ENCODE peak calls at places on chromosomes 13 and 19, in eight cellular contexts. H is mucosa of descending colon; V is GM13977; T is activated T-helper 2 cell treated with anti-CD3 and anti-CD28 coated beads, Interferon-gamma antibody, Interleukin-2, Interleukin-4, amounts not matched to agents 10 μg/mL and 5 μg/mL and 100 μg/mL, durations not matched to agents 14 hours and 24 hours and 36 hours; O is posterior cingulate gyrus; J is thoracic aorta; U is activated CD8-positive, alpha-beta memory T cell treated with anti-CD3 and anti-CD28 coated beads, Interleukin-2, amount 10 ng/mL, durations not matched to agents 7 days and 5 days; S is hypothalamus. A is an unnamed sample.

GRCh38 chr19:2540646-2541454 is 64.9 kb downstream of the GADD45B start:
- DNase-seq in S (no peak), U (no peak), H (peak), T (no peak), V (no peak), J (peak), O (peak), A (peak)

GRCh38 chr13:80341771-80342271 is 895 bp upstream of the SPRY2 start:
- DNase-seq in S (peak), U (no peak), H (peak), T (no peak), O (no peak), V (peak), J (no peak), A (peak)

GRCh38 chr19:16216744-16217670 is 19.3 kb downstream of the AP1M1 start:
- DNase-seq in O (no peak), V (no peak), U (no peak), T (no peak), S (no peak), H (no peak), J (no peak), A (peak)

GRCh38 chr19:47315125-47315821 is 5.6 kb downstream of the C5AR1 start:
- DNase-seq in O (no peak), T (no peak), V (no peak), H (no peak), J (peak), U (no peak), S (no peak), A (peak)

GRCh38 chr13:48232420-48233096 is 448 bp upstream of the ITM2B start:
- DNase-seq in U (no peak), H (no peak), O (no peak), T (no peak), S (no peak), V (no peak), J (no peak), A (no peak)

GRCh38 chr13:111855016-111855590 is 211.8 kb upstream of the SOX1 start:
- DNase-seq in V (no peak), J (no peak), O (no peak), U (no peak), T (no peak), H (no peak), S (no peak), A (no peak)

GRCh38 chr19:16457195-16457953 is 14.4 kb downstream of the EPS15L1 start:
- DNase-seq in T (no peak), U (no peak), S (no peak), J (no peak), O (peak), V (no peak), H (no peak), A (no peak)

GRCh38 chr19:38394488-38394887 is 6.0 kb downstream of the SPRED3 start:
- DNase-seq in H (peak), T (peak), J (no peak), V (peak), O (no peak), S (no peak), U (peak), A (peak)

GRCh38 chr13:105552078-105552477 is 983.4 kb downstream of the EFNB2 start:
- DNase-seq in T (no peak), V (no peak), O (no peak), U (no peak), H (no peak), J (no peak), S (no peak), A (no peak)

GRCh38 chr13:77510156-77510555 is 25.4 kb upstream of the SCEL start:
- DNase-seq in V (no peak), U (no peak), O (no peak), H (no peak), T (no peak), S (no peak), J (no peak), A (no peak)

GRCh38 chr13:71242191-71242590 is 624.8 kb downstream of the DACH1 start:
- DNase-seq in V (no peak), U (no peak), S (no peak), T (no peak), H (no peak), J (no peak), O (no peak), A (no peak)

GRCh38 chr19:16022681-16023557 is 53.4 kb upstream of the TPM4 start:
- DNase-seq in T (no peak), H (no peak), O (no peak), J (no peak), S (no peak), V (no peak), U (no peak), A (no peak)

A was measured in spleen.